ENCODE peak calls at places on chromosomes 13 and 19, in seven cellular contexts. I is ecto neural progenitor cell; Y is fibroblast of the conjunctiva; B is iPS-NIHi11; D is left lobe of liver; F is stimulated activated naive CD4-positive, alpha-beta T cell; H is transverse colon. M is an unnamed sample.

GRCh38 chr13:48615017-48615416 is 38.7 kb upstream of the CYSLTR2 start:
- DNase-seq in I (no peak), Y (no peak), B (no peak), D (no peak), F (no peak), H (no peak), M (no peak)

GRCh38 chr19:42270346-42271044 is 1.4 kb downstream of the CIC start:
- DNase-seq in I (no peak), Y (no peak), B (no peak), D (peak; percentile 77), F (peak; percentile 55), H (peak; percentile 63), M (peak; percentile 86)

GRCh38 chr13:91520952-91521351 is 122.5 kb downstream of the GPC5 start:
- DNase-seq in I (no peak), Y (no peak), B (no peak), D (no peak), F (no peak), H (no peak), M (no peak)

GRCh38 chr13:48545608-48546007 is 12.7 kb upstream of the RCBTB2 start:
- DNase-seq in I (no peak), Y (no peak), B (no peak), D (no peak), F (no peak), H (no peak), M (no peak)

GRCh38 chr19:6357995-6358394 is 3.3 kb upstream of the CLPP start:
- DNase-seq in I (no peak), Y (no peak), B (no peak), D (no peak), F (no peak), H (no peak), M (no peak)

GRCh38 chr19:30870861-30871260 is 478.4 kb downstream of the TSHZ3 start:
- DNase-seq in I (no peak), Y (no peak), B (no peak), D (peak; percentile 35), F (no peak), H (no peak), M (no peak)

GRCh38 chr13:110641055-110642015 is 26.0 kb downstream of the NAXD start:
- DNase-seq in I (no peak), Y (no peak), B (no peak), D (peak; percentile 65), F (no peak), H (no peak), M (no peak)

GRCh38 chr19:4389064-4389375 is 11.3 kb downstream of the SH3GL1 start:
- DNase-seq in I (no peak), Y (no peak), B (no peak), D (no peak), F (no peak), H (no peak), M (no peak)

GRCh38 chr13:40220299-40220935 is 446.0 kb downstream of the FOXO1 start:
- DNase-seq in I (no peak), Y (no peak), B (no peak), D (no peak), F (no peak), H (no peak), M (no peak)

GRCh38 chr19:4633140-4633967 is 6.0 kb upstream of the TNFAIP8L1 start:
- DNase-seq in I (peak; percentile 64), Y (peak; percentile 53), B (peak; percentile 76), D (peak; percentile 69), F (peak; percentile 7), H (peak; percentile 61), M (peak; percentile 83)

GRCh38 chr13:94968040-94968756 is 255.9 kb upstream of the SOX21 start:
- DNase-seq in I (peak; percentile 85), Y (no peak), B (peak; percentile 68), D (no peak), F (no peak), H (no peak), M (no peak)

GRCh38 chr13:38002596-38002995 is 133.0 kb upstream of the TRPC4 start:
- DNase-seq in I (no peak), Y (no peak), B (no peak), D (no peak), F (no peak), H (no peak), M (no peak)

M was measured in aorta.